ENCODE peak calls at places on chromosomes 7 and 10, in six cellular contexts. W is neuronal stem cell, Q is H9, Z is IMR-90, P is trophoblast cell, H is H1. A is an unnamed sample. For H3K4me1, the result is how much of the 10 kb centered on the place peaks cover.

GRCh38 chr10:129307141-129307540 is 159.9 kb upstream of the MGMT start:
- DNase-seq in P (no peak), Q (no peak), H (no peak), W (no peak), Z (no peak), A (no peak)

GRCh38 chr7:47576031-47576908 is 5.6 kb downstream of the TNS3 start:
- DNase-seq in Z (peak), Q (no peak), P (peak), W (no peak), H (no peak), A (peak)

GRCh38 chr10:105413997-105414396 is 772.9 kb downstream of the SORCS3 start:
- DNase-seq in Z (no peak), H (no peak), W (no peak), P (no peak), Q (no peak), A (no peak)

GRCh38 chr7:27997188-27997707 is 183.3 kb downstream of the JAZF1 start:
- DNase-seq in Z (no peak), P (no peak), W (no peak), H (no peak), Q (no peak), A (no peak)

GRCh38 chr7:105462765-105463164 is 59.3 kb downstream of the PUS7 start:
- DNase-seq in Q (no peak), P (no peak), W (no peak), H (no peak), Z (no peak), A (no peak)

GRCh38 chr10:94549221-94549620 is 3.6 kb downstream of the HELLS start:
- DNase-seq in Z (no peak), W (no peak), P (no peak), Q (no peak), H (no peak), A (no peak)

GRCh38 chr10:96263684-96264083 is 7.7 kb downstream of the BLNK start:
- DNase-seq in P (no peak), Z (no peak), W (no peak), Q (no peak), H (no peak), A (no peak)

GRCh38 chr10:78330884-78331283 is 297.2 kb downstream of the RPS24 start:
- DNase-seq in H (no peak), P (no peak), W (no peak), Z (no peak), Q (no peak), A (no peak)

GRCh38 chr7:158957921-158958471 is 101.6 kb downstream of the DYNC2I1 start:
- DNase-seq in W (no peak), H (no peak), Q (peak), Z (no peak), P (no peak), A (no peak)

GRCh38 chr7:74405191-74405898 is 48.4 kb upstream of the GTF2IRD1 start:
- DNase-seq in H (peak), P (no peak), W (peak), Z (no peak), Q (peak), A (no peak)

GRCh38 chr7:1004018-1004880 is 21.3 kb downstream of the CYP2W1 start:
- DNase-seq in Q (no peak), H (no peak), W (no peak), P (no peak), Z (peak), A (no peak)

GRCh38 chr10:125633517-125633999 is 49.4 kb downstream of the TEX36 start:
- DNase-seq in Z (no peak), P (no peak), H (no peak), Q (no peak), W (no peak), A (no peak)

GRCh38 chr7:150851497-150852370 is 583 bp upstream of the AOC1 start:
- DNase-seq in H (no peak), Z (no peak), P (no peak), W (no peak), Q (peak), A (no peak)

GRCh38 chr7:73992104-73992562 is 35.8 kb upstream of the ELN start:
- DNase-seq in Q (no peak), H (no peak), P (peak), Z (peak), W (no peak), A (peak)

GRCh38 chr7:157442456-157442855 is 105.7 kb downstream of the DNAJB6 start:
- DNase-seq in P (no peak), Q (no peak), Z (no peak), H (no peak), W (no peak), A (no peak)
- H3K14ac ChIP-seq in P (no peak), Q (no peak), Z (no peak), H (no peak), W (no peak), A (no peak)

GRCh38 chr10:110076559-110077318 is 69.0 kb downstream of the ADD3 start:
- DNase-seq in W (no peak), Q (no peak), H (no peak), P (peak), Z (peak), A (peak)

GRCh38 chr10:110075726-110076125 is 67.9 kb downstream of the ADD3 start:
- DNase-seq in Q (no peak), H (no peak), W (no peak), P (no peak), Z (no peak), A (no peak)

GRCh38 chr10:110077436-110078120 is 69.8 kb downstream of the ADD3 start:
- DNase-seq in H (no peak), Z (no peak), Q (no peak), P (no peak), W (no peak), A (peak)

GRCh38 chr10:110074298-110074697 is 66.5 kb downstream of the ADD3 start:
- DNase-seq in P (no peak), Z (no peak), W (no peak), H (no peak), Q (no peak), A (no peak)

DNA sequence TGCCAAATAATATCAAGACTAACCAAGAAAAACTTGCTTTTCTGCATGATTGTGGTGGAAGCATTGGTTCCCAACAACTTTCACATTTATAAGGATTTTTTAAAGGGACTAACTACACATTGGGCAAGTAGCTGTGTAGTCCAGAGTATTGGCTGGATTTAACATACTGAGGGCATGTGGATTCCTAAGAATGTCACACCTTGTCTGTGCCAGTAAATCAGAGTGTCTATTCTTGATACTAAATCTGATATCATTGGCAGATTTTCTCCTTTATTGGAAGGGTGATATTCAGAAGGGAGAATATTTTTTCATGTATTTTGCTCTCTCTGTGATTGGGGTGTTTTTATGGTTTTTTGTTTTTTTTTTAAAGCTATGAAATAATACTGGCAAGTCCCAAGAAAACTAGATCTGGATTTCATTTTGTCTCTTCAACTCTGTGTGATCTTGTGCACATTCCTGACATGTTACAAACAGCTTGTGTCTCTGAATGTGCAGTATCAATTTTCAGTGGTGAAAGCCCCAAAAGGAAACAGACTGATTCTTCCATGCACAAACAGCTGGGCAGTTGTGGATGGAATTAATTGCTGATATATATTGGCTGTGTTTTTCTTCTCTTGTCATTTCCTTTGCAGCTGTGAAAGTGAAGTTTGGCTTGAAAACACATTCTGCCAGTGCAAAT is 67.3 kb downstream of the ADD3 start:
- DNase-seq in W (no peak), H (no peak), Z (peak), P (no peak), Q (no peak), A (peak)
- H3K4me1 ChIP-seq in W (under half), H (under half), Z (under half), P (under half), Q (under half), A (under half)

GRCh38 chr10:133448120-133448519 is 5.6 kb upstream of the SCART1 start:
- DNase-seq in H (no peak), Q (no peak), Z (no peak), W (no peak), P (no peak), A (no peak)

GRCh38 chr10:133444342-133445267 is 9.1 kb upstream of the SCART1 start:
- DNase-seq in Z (no peak), H (no peak), P (no peak), Q (no peak), W (no peak), A (no peak)

GRCh38 chr10:133445268-133445732 is 8.4 kb upstream of the SCART1 start:
- DNase-seq in W (no peak), Q (peak), P (no peak), H (no peak), Z (no peak), A (no peak)

GRCh38 chr10:133446979-133447378 is 6.8 kb upstream of the SCART1 start:
- DNase-seq in W (no peak), Z (no peak), P (no peak), H (no peak), Q (no peak), A (no peak)

DNA sequence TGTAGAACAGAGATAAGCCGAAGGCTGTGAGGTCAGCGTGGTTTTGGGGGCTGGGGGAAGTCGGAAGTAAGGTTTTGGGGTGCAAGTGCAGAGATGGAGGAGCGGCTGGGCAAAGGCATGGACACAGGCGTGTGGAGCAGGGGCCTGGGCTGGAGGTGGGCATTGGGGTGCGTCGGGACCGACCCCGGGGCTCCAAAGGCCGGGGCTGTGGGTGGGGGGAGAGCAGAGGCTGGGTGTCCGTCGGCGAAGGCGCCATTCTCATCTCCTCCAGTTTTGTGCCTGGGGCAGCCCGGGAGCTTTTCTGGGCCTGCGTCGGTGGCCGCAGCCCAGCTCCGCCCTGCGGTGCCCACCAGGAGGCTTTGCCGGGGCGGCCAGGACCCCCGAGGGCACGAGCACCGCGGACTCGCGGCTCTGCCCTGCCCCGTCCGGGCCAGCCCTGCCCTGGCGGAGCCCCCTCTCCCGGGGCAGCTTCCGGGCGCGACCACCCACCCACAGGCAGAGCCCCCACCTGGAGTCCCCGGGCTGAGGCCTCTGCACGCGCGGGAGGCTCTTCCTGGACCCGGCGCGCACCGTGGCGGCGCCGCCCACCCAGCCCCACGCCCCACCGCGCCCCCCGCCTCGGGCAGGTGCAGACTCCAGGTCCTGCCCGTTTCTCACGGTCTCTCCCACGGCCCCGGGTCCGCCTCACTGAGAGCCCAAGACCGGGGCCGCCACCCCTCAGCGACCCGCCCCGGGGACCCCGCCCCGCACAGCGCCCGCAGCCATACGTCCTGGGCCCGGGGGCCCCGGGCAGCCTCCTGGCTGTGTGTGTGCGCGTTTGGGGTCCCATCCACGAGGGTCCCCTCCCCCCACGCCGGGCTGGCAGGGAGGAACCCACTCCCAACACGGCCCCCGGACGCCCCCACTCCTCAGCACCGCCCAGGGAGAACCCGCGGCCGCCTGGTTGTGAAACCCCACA is 7.7 kb upstream of the SCART1 start:
- DNase-seq in H (no peak), W (no peak), Q (no peak), P (no peak), Z (no peak), A (no peak)
- H3K14ac ChIP-seq in H (no peak), W (no peak), Q (no peak), P (no peak), Z (no peak), A (no peak)

GRCh38 chr10:123141791-123142700 is 5.9 kb upstream of the HMX2 start:
- DNase-seq in W (no peak), Q (no peak), Z (no peak), H (no peak), P (no peak), A (no peak)

GRCh38 chr10:123142701-123143161 is 5.2 kb upstream of the HMX2 start:
- DNase-seq in W (no peak), Q (no peak), Z (no peak), P (no peak), H (no peak), A (no peak)

GRCh38 chr10:123139521-123140163 is 3.9 kb downstream of the HMX3 start:
- DNase-seq in P (no peak), H (no peak), Q (peak), W (no peak), Z (peak), A (peak)

GRCh38 chr10:123140164-123140982 is 4.6 kb downstream of the HMX3 start:
- DNase-seq in Q (no peak), H (no peak), W (no peak), P (no peak), Z (no peak), A (no peak)

DNA sequence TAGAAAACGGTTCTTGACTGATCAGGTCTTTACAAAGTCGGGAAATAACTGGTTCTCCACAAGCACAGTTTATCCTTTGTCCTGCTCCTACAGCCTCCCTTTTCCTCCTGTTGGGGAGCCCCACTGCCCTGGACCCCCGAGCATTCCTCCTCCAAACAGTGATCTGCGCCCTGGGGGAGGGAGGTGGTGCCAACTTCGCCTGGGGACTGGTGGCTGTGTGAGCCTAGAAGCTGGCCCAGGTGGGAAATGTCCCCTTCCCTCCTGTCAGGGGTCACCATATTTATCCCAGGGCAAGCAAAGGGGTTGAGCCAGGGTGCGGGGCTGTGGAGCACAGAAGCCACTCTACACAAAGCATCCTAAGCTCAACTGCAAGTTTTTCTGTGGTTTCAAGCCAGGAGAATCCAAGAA is 5.2 kb downstream of the HMX3 start:
- DNase-seq in Z (no peak), W (no peak), Q (no peak), H (no peak), P (no peak), A (no peak)
- H3K4me1 ChIP-seq in Z (under half), W (under half), Q (under half), H (under half), P (under half), A (under half)

GRCh38 chr7:80841566-80842478 is 77.0 kb downstream of the SEMA3C start:
- DNase-seq in W (peak), P (no peak), Q (no peak), Z (no peak), H (no peak), A (peak)
- H3K14ac ChIP-seq in W (no peak), P (no peak), Q (no peak), Z (peak), H (no peak), A (no peak)